ENCODE peak calls at places on chromosomes 13 and 19, in seven cellular contexts. V is transverse colon, G is bronchial epithelial cell, L is heart left ventricle, D is PC-9, I is neural progenitor cell, R is GM23338. E is an unnamed sample.

GRCh38 chr13:19818223-19818842 is 35.6 kb upstream of the PSPC1 start:
- DNase-seq in G (peak; percentile 38), L (peak; percentile 33), D (no peak), I (peak; percentile 76), R (peak; percentile 92), V (peak; percentile 19), E (peak; percentile 56)

GRCh38 chr19:13053761-13054604 is 48.7 kb downstream of the LYL1 start:
- DNase-seq in V (peak; percentile 79), G (peak; percentile 48), I (peak; percentile 87), D (peak; percentile 85), R (peak; percentile 50), L (peak; percentile 96), E (peak; percentile 90)

GRCh38 chr19:11191934-11192333 is 5.4 kb downstream of the KANK2 start:
- DNase-seq in D (no peak), G (no peak), I (no peak), V (no peak), R (no peak), L (no peak), E (no peak)

GRCh38 chr13:60275208-60275607 is 111.5 kb upstream of the DIAPH3 start:
- DNase-seq in L (no peak), I (no peak), G (no peak), V (no peak), R (no peak), D (no peak), E (no peak)

GRCh38 chr19:19539738-19540703 is 2.0 kb downstream of the CILP2 start:
- DNase-seq in I (peak; percentile 59), G (peak; percentile 47), D (peak; percentile 62), V (peak; percentile 72), L (peak; percentile 66), R (peak; percentile 98), E (peak; percentile 76)

GRCh38 chr13:63389756-63390155 is 1974.1 kb upstream of the PCDH20 start:
- DNase-seq in I (no peak), R (no peak), G (no peak), L (no peak), D (no peak), V (no peak), E (no peak)

GRCh38 chr19:10419200-10419645 is 1.1 kb upstream of the PDE4A start:
- DNase-seq in G (no peak), L (no peak), R (no peak), I (peak; percentile 62), D (no peak), V (no peak), E (peak; percentile 62)

GRCh38 chr13:21242236-21242635 is 65.8 kb downstream of the MRPL57 start:
- DNase-seq in G (no peak), V (no peak), R (peak; percentile 79), I (peak; percentile 74), L (no peak), D (no peak), E (no peak)

GRCh38 chr13:113052971-113053370 is 52.6 kb upstream of the F7 start:
- DNase-seq in L (peak; percentile 25), R (no peak), D (no peak), I (no peak), G (no peak), V (no peak), E (peak; percentile 19)

GRCh38 chr13:50726164-50726563 is 117.3 kb downstream of the DLEU7 start:
- DNase-seq in G (no peak), D (no peak), R (no peak), I (no peak), V (no peak), L (no peak), E (no peak)

GRCh38 chr19:531753-532571 is at the start of gene CDC34:
- DNase-seq in G (no peak), D (no peak), L (no peak), R (no peak), V (peak; percentile 26), I (peak; percentile 49), E (no peak)

GRCh38 chr13:42075517-42075916 is 27.1 kb downstream of the DGKH start:
- DNase-seq in R (no peak), I (no peak), G (peak; percentile 3), V (no peak), L (no peak), D (no peak), E (no peak)

GRCh38 chr19:13334801-13335481 is 171.3 kb downstream of the CACNA1A start:
- DNase-seq in G (no peak), L (no peak), V (no peak), D (peak; percentile 32), R (peak; percentile 26), I (no peak), E (no peak)

GRCh38 chr19:2578391-2578826 is 102.5 kb downstream of the GADD45B start:
- DNase-seq in V (peak; percentile 40), L (peak; percentile 47), D (peak; percentile 68), I (peak; percentile 43), G (no peak), R (peak; percentile 69), E (peak; percentile 59)

GRCh38 chr13:74132768-74133656 is 1.2 kb downstream of the KLF12 start:
- DNase-seq in L (peak; percentile 51), V (peak; percentile 26), D (no peak), R (peak; percentile 68), I (peak; percentile 57), G (peak; percentile 16), E (peak; percentile 30)

GRCh38 chr13:111506131-111506530 is 185.7 kb downstream of the TEX29 start:
- DNase-seq in G (no peak), V (no peak), L (no peak), D (no peak), I (no peak), R (no peak), E (no peak)

GRCh38 chr19:54189020-54189667 is at the start of gene MBOAT7:
- DNase-seq in D (peak; percentile 56), I (no peak), G (peak; percentile 47), R (no peak), V (no peak), L (no peak), E (no peak)

GRCh38 chr19:2421581-2422306 is 5.6 kb downstream of the TIMM13 start:
- DNase-seq in V (no peak), L (no peak), R (no peak), G (no peak), D (no peak), I (no peak), E (no peak)

GRCh38 chr19:4732680-4733114 is 9.1 kb upstream of the DPP9 start:
- DNase-seq in D (peak; percentile 35), I (peak; percentile 89), L (no peak), G (peak; percentile 43), R (peak; percentile 91), V (peak; percentile 45), E (no peak)

GRCh38 chr13:99935772-99936171 is 35.8 kb downstream of the ZIC5 start:
- DNase-seq in L (no peak), I (no peak), G (no peak), R (peak; percentile 40), D (no peak), V (no peak), E (no peak)

GRCh38 chr19:14476307-14476662 is 1.1 kb upstream of the PTGER1 start:
- DNase-seq in R (no peak), I (no peak), G (no peak), L (no peak), V (no peak), D (no peak), E (no peak)

GRCh38 chr19:14476663-14477401 is 1.7 kb upstream of the PTGER1 start:
- DNase-seq in R (no peak), G (peak; percentile 76), V (peak; percentile 46), D (peak; percentile 92), I (no peak), L (peak; percentile 51), E (peak; percentile 49)

GRCh38 chr19:14473915-14474578 is 1.1 kb downstream of the PTGER1 start:
- DNase-seq in L (no peak), I (no peak), V (peak; percentile 53), G (no peak), R (peak; percentile 71), D (no peak), E (peak; percentile 56)

GRCh38 chr19:14474827-14475226 is 327 bp downstream of the PTGER1 start:
- DNase-seq in V (no peak), I (no peak), L (no peak), G (no peak), D (no peak), R (no peak), E (no peak)

DNA sequence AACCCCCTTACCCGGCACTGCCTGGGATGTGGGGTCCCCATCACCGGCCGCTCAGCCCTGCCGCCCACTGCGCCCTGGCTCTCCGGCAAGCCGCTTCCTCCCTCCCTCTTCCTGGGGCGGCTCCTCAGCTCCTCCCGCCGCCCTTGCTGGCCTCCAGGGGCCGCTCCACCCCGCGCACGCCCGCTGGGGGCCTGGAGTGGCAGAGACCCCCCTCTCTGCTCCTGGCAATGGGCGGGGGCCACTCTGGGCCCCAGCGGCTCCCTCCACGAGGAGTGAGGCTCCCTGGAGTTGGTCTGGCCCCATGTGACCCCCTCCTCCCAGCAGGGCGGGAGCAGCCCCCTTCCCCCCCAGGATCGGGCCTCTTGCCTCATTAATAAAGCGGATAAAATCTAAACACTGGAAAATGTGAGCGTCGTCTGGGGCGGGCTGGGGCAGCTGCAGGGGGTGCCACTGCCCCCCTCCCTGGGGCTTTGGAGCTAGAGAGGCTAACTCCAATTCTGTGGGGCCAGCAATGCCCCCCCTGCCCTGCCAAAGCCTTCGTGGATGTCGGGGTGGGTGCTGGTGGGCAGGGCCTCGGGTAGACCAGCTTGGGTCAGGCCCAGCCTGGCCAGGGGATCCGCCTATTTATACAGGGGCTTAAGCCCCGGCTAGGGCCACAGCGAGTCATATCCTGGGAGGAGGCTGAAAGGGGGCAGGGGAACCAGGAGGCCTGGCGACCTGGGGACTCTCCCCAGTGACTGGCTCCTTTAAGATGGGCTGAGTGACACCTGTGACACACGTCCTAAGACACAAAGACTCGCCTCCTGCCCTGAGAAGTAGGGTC is at the start of gene PTGER1:
- DNase-seq in V (no peak), L (no peak), G (no peak), R (peak; percentile 78), D (peak; percentile 75), I (peak; percentile 69), E (no peak)
- H3K4me3 ChIP-seq in V (no peak within 1 kb of the TSS), L (no peak within 1 kb of the TSS), G (no peak within 1 kb of the TSS), R (peak within 1 kb of the TSS; percentile 43), D (no peak within 1 kb of the TSS), I (peak within 1 kb of the TSS; percentile 10), E (peak within 1 kb of the TSS; percentile 48)

GRCh38 chr19:45824531-45825262 is 9.6 kb upstream of the RSPH6A start:
- DNase-seq in L (no peak), G (no peak), D (peak; percentile 23), R (no peak), I (no peak), V (no peak), E (peak; percentile 34)
- H3K36me3 ChIP-seq in L (peaks cover 93% of the 10 kb centered on the region), G (peaks cover 51% of the 10 kb centered on the region), D (no peaks in the 10 kb centered on the region), R (peaks cover 7% of the 10 kb centered on the region), I (no peaks in the 10 kb centered on the region), V (no peaks in the 10 kb centered on the region), E (peaks cover 9% of the 10 kb centered on the region)

GRCh38 chr19:48085904-48086864 is 24.4 kb downstream of the PLA2G4C start:
- DNase-seq in I (no peak), R (peak; percentile 61), G (no peak), L (no peak), D (no peak), V (no peak), E (no peak)
- TF ChIP-seq CTCF in I (peak; percentile 8), R (peak; percentile 75), G (no peak), L (no peak), D (no peak), V (no peak), E (no peak)

DNA sequence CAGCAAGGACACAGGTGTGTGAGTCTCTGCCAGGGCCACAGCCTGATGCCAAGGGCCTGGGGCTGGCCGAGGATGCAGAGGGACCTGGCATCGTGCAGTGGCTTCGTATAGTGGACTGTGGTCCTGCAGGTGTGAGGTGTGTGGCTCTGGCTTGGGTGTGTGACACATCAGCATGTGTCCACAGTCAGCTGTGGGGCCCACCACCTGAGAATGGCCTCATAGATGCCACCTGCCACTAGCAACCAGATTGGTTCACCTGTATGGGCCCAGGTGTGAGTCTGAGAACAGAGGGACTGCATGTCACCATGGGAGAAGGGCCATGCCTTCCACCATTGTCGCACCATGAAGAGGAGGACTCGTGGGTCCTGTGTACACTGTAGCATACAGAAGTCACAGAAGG is 2.4 kb downstream of the PPP1R14A start:
- DNase-seq in I (no peak), D (no peak), G (no peak), V (no peak), R (no peak), L (no peak), E (no peak)
- H3K4me3 ChIP-seq in I (no peak overlapping the region), D (no peak overlapping the region), G (no peak overlapping the region), V (no peak overlapping the region), R (no peak overlapping the region), L (peak overlapping the region; percentile 74), E (peak overlapping the region; percentile 61)